ENCODE peak calls at places on chromosomes 2 and 18, in six cellular contexts. X is A549, E is PC-9, G is mammary epithelial cell, K is MM.1S, R is HCT116. F is an unnamed sample.

GRCh38 chr2:78682781-78683180 is 342.7 kb upstream of the REG3G start:
- DNase-seq in R (no peak), G (no peak), K (no peak), X (no peak), E (no peak), F (peak; percentile 1)

GRCh38 chr2:109604597-109604996 is 9.2 kb downstream of the SEPTIN10 start:
- DNase-seq in G (peak; percentile 95), R (peak; percentile 87), E (peak; percentile 75), K (no peak), X (peak; percentile 79), F (peak; percentile 58)

GRCh38 chr2:42193722-42194187 is 24.6 kb downstream of the EML4 start:
- DNase-seq in X (no peak), E (no peak), K (no peak), G (no peak), R (no peak), F (no peak)

GRCh38 chr2:179925713-179926112 is 64.3 kb upstream of the ZNF385B start:
- DNase-seq in R (no peak), G (no peak), K (no peak), X (no peak), E (no peak), F (no peak)

GRCh38 chr2:43184339-43184895 is 42.0 kb downstream of the ZFP36L2 start:
- DNase-seq in E (peak; percentile 71), G (peak; percentile 95), X (peak; percentile 81), K (no peak), R (peak; percentile 93), F (peak; percentile 95)

GRCh38 chr2:215002500-215002899 is 135.9 kb downstream of the ABCA12 start:
- DNase-seq in X (peak; percentile 51), K (peak; percentile 18), E (peak; percentile 24), G (no peak), R (peak; percentile 31), F (peak; percentile 67)

GRCh38 chr2:40105593-40105992 is 326.5 kb upstream of the THUMPD2 start:
- DNase-seq in E (no peak), K (no peak), G (no peak), X (no peak), R (no peak), F (peak; percentile 90)

GRCh38 chr2:239648607-239649006 is 247.8 kb upstream of the HDAC4 start:
- DNase-seq in G (no peak), E (no peak), K (no peak), R (no peak), X (no peak), F (no peak)

GRCh38 chr2:172431428-172431827 is 4.0 kb downstream of the ITGA6 start:
- DNase-seq in E (no peak), X (no peak), R (no peak), K (no peak), G (no peak), F (no peak)

GRCh38 chr2:36459725-36460137 is 104.2 kb downstream of the CRIM1 start:
- DNase-seq in R (peak; percentile 64), G (peak; percentile 50), X (peak; percentile 87), K (no peak), E (peak; percentile 62), F (peak; percentile 63)

GRCh38 chr2:15984367-15985255 is 44.3 kb downstream of the MYCN start:
- DNase-seq in K (no peak), X (no peak), R (no peak), E (no peak), G (no peak), F (no peak)

GRCh38 chr2:192146069-192147006 is 48.4 kb downstream of the TMEFF2 start:
- DNase-seq in E (no peak), X (peak; percentile 18), K (no peak), R (no peak), G (peak; percentile 53), F (peak; percentile 88)

GRCh38 chr2:18741888-18742287 is 152.5 kb upstream of the NT5C1B start:
- DNase-seq in K (no peak), R (no peak), G (no peak), E (no peak), X (no peak), F (no peak)

GRCh38 chr18:59012815-59013677 is 126.6 kb upstream of the SEC11C start:
- DNase-seq in E (no peak), K (no peak), X (no peak), G (peak; percentile 9), R (no peak), F (no peak)

GRCh38 chr18:68721681-68722583 is 7.0 kb upstream of the TMX3 start:
- DNase-seq in G (peak; percentile 12), K (peak; percentile 75), R (no peak), E (no peak), X (no peak), F (no peak)

GRCh38 chr2:121075006-121075545 is 209.9 kb downstream of the TFCP2L1 start:
- DNase-seq in X (peak; percentile 92), E (peak; percentile 82), R (peak; percentile 95), K (no peak), G (peak; percentile 99), F (peak; percentile 89)

GRCh38 chr2:123380536-123380935 is 644.6 kb upstream of the CNTNAP5 start:
- DNase-seq in E (no peak), R (no peak), G (no peak), K (no peak), X (no peak), F (no peak)
- H3K27ac ChIP-seq in E (no peak overlapping the region), R (no peak overlapping the region), G (no peak overlapping the region), K (no peak overlapping the region), X (no peak overlapping the region), F (no peak overlapping the region)

GRCh38 chr2:20707601-20708000 is 40.7 kb downstream of the GDF7 start:
- DNase-seq in E (no peak), X (no peak), R (no peak), G (no peak), K (no peak), F (no peak)
- H3K4me1 ChIP-seq in E (no peaks in the 10 kb centered on the region), X (no peaks in the 10 kb centered on the region), R (no peaks in the 10 kb centered on the region), G (no peaks in the 10 kb centered on the region), K (no peaks in the 10 kb centered on the region), F (no peaks in the 10 kb centered on the region)

DNA sequence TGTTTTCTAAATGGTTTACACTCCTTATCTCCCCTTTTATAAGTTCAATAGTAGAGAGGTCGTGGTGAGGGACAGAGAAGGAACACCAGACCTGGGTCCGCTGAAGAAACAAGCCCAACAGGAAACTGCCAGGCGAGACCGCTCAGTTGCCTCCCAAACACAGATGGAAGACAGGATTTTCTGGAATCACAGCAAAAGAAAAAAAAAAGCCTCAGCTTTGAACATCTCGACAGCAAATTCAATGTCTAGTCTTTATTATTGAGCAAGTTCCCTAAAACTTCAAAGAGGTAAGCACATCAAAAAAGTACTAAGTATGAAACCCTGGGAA is 33.5 kb upstream of the GNAL start:
- DNase-seq in X (no peak), E (no peak), K (no peak), R (no peak), G (no peak), F (no peak)
- H3K4me2 ChIP-seq in X (peak overlapping the region; percentile 73), E (no peak overlapping the region), K (peak overlapping the region; percentile 43), R (peak overlapping the region; percentile 51), G (peak overlapping the region; percentile 68), F (no peak overlapping the region)

DNA sequence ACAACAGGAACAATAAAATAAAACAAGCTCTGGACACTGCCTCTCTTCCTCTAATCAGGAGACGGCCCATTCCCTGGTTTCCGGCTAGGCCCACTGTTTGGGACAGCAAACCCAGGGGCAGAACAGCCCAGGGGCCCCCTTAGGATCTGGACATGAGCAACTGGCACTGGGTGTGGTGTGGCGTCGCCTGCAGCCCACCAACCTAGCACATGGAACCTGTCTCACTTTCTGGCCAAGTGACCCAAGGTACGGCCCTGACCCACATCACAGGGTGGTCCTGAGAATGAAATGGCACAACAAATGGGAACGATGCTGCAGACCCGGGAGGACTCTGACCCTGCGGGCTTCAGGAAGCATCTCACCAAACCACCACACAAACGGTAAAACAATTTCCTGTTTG is 24.8 kb downstream of the FAM178B start:
- DNase-seq in G (no peak), X (no peak), E (no peak), K (no peak), R (no peak), F (no peak)
- H3K27ac ChIP-seq in G (no peak overlapping the region), X (no peak overlapping the region), E (no peak overlapping the region), K (no peak overlapping the region), R (no peak overlapping the region), F (no peak overlapping the region)

DNA sequence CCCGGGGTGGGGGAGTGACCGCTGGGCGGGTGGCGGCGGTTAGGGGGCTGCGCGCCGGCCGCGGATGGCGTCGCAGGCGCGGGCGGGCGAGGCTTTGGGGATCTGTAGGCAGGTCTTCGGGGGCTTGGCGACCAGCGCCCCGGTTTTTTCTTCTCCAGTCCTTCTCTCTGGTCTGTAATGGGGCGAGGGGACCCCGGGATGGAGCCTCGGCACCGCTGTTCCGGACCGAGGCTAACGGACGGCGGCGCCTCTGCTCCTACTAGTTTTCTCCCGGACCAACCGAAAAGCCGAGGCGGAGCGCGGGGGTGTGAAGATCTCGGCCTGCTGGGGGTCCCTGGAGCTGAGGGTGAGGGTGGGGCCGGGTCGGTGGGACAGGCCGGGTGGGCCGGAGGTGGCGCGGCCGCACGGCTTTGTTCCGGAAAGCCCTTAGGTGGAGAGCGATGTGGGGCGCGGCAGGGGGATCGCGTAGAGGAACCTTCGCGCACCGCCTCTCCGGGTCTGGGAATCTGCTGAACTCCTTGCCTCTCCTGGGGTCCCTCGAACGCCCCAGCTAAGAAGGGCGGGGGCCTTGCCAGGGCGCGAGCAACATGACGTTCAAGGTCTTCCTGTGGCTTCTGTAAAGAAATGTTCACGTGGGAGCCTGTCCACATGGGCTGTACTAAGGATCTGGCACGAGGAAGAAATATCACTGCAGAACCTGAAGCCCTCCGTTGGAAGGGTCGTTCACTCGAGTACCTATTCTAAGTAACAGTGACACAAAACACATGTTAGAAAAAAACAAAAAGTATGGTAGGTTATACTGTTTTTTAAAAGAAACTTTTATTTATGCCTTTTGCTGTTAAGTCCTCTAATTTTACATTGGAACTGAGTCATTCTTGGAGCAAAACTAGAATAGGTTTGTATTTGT is 861 bp downstream of the SLC39A10 start:
- DNase-seq in G (peak; percentile 60), R (no peak), E (peak; percentile 27), K (peak; percentile 63), X (peak; percentile 92), F (peak; percentile 92)
- H3K4me1 ChIP-seq in G (peaks cover 11% of the 10 kb centered on the region), R (peaks cover 11% of the 10 kb centered on the region), E (peaks cover 13% of the 10 kb centered on the region), K (peaks cover 18% of the 10 kb centered on the region), X (peaks cover 41% of the 10 kb centered on the region), F (peaks cover 11% of the 10 kb centered on the region)

GRCh38 chr18:34222025-34222395 is 2.7 kb downstream of the NOL4 start:
- DNase-seq in X (no peak), K (peak; percentile 38), E (no peak), G (no peak), R (no peak), F (no peak)
- H3K4me2 ChIP-seq in X (peak overlapping the region; percentile 59), K (peak overlapping the region; percentile 90), E (peak overlapping the region; percentile 44), G (peak overlapping the region; percentile 77), R (no peak overlapping the region), F (peak overlapping the region; percentile 82)

GRCh38 chr2:205734436-205734835 is 52.1 kb downstream of the NRP2 start:
- DNase-seq in G (peak; percentile 32), R (no peak), E (peak; percentile 24), K (no peak), X (peak; percentile 52), F (peak; percentile 90)
- H3K27ac ChIP-seq in G (peak overlapping the region; percentile 12), R (no peak overlapping the region), E (peak overlapping the region; percentile 34), K (no peak overlapping the region), X (peak overlapping the region; percentile 90), F (no peak overlapping the region)

DNA sequence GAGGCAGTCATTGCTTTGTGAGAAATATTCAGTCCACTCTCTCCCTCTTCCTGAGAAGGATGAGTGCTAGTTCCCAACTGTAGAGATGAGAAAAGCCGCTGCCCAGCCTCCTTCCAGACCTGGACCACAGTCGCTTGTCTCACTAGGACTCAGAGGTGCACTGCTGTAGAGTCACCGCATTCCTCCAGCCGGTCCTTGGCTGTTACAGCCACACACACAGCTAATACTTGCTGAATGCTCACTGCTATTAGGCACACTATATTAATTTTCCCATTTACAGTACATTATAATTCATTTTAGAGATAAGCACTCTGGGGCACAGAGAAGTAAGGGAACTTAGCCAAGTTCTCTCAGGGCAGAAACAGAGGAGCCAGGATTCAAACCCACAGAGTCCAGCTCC is 10.0 kb upstream of the FABP1 start:
- DNase-seq in E (no peak), G (no peak), K (no peak), R (no peak), X (no peak), F (no peak)
- H3K4me1 ChIP-seq in E (no peaks in the 10 kb centered on the region), G (no peaks in the 10 kb centered on the region), K (no peaks in the 10 kb centered on the region), R (no peaks in the 10 kb centered on the region), X (no peaks in the 10 kb centered on the region), F (no peaks in the 10 kb centered on the region)

GRCh38 chr2:127208313-127208712 is 11.8 kb downstream of the CYP27C1 start:
- DNase-seq in X (no peak), K (no peak), E (peak; percentile 83), R (no peak), G (no peak), F (peak; percentile 61)
- H3K4me2 ChIP-seq in X (peak overlapping the region; percentile 8), K (no peak overlapping the region), E (peak overlapping the region; percentile 43), R (no peak overlapping the region), G (no peak overlapping the region), F (no peak overlapping the region)